ENCODE peak calls at places on chromosomes 13 and 19, in five cellular contexts. A, C, Z, G and I are unnamed samples. For H3K27me3, the result is how much of the 10 kb centered on the place peaks cover.

GRCh38 chr19:45496349-45496953 is 396 bp downstream of the RTN2 start:
- DNase-seq in A (peak), C (no peak), Z (no peak), G (no peak), I (peak)

GRCh38 chr19:28794301-28794700 is 418.6 kb downstream of the UQCRFS1 start:
- DNase-seq in A (no peak), C (no peak), Z (no peak), G (no peak), I (no peak)

GRCh38 chr13:62483774-62484173 is 1068.1 kb upstream of the PCDH20 start:
- DNase-seq in A (no peak), C (peak), Z (no peak), G (no peak), I (no peak)

GRCh38 chr13:61778531-61778930 is 362.9 kb upstream of the PCDH20 start:
- DNase-seq in A (no peak), C (no peak), Z (no peak), G (no peak), I (no peak)

GRCh38 chr13:29835280-29836061 is 14.9 kb downstream of the UBL3 start:
- DNase-seq in A (no peak), C (no peak), Z (no peak), G (no peak), I (no peak)

GRCh38 chr19:11560404-11560988 is 1.5 kb upstream of the ELOF1 start:
- DNase-seq in A (no peak), C (peak), Z (no peak), G (no peak), I (no peak)

GRCh38 chr13:43744630-43745029 is 42.1 kb downstream of the ENOX1 start:
- DNase-seq in A (no peak), C (peak), Z (no peak), G (no peak), I (no peak)

GRCh38 chr19:13162749-13163608 is 12.8 kb downstream of the IER2 start:
- DNase-seq in A (peak), C (peak), Z (peak), G (peak), I (peak)

GRCh38 chr19:46478356-46478986 is 7.1 kb upstream of the PNMA8A start:
- DNase-seq in A (no peak), C (peak), Z (no peak), G (no peak), I (no peak)

GRCh38 chr19:48501961-48502719 is 9.5 kb downstream of the LMTK3 start:
- DNase-seq in A (no peak), C (no peak), Z (peak), G (peak), I (peak)

GRCh38 chr19:58154287-58154678 is 3.7 kb upstream of the ZNF329 start:
- DNase-seq in A (peak), C (peak), Z (peak), G (no peak), I (no peak)

GRCh38 chr13:75405976-75406703 is 75.8 kb downstream of the TBC1D4 start:
- DNase-seq in A (no peak), C (no peak), Z (no peak), G (no peak), I (no peak)

GRCh38 chr13:21022056-21022693 is 39.2 kb downstream of the LATS2 start:
- DNase-seq in A (no peak), C (peak), Z (no peak), G (no peak), I (no peak)
- TF ChIP-seq POLR2A in A (no peak), C (no peak), Z (no peak), G (no peak), I (no peak)

GRCh38 chr19:17686592-17687042 is 1.5 kb downstream of the UNC13A start:
- DNase-seq in A (peak), C (no peak), Z (no peak), G (no peak), I (no peak)

GRCh38 chr19:17686027-17686511 is 2.1 kb downstream of the UNC13A start:
- DNase-seq in A (peak), C (no peak), Z (no peak), G (no peak), I (no peak)

GRCh38 chr19:17687857-17688784 is at the start of gene UNC13A:
- DNase-seq in A (peak), C (peak), Z (no peak), G (no peak), I (no peak)

GRCh38 chr19:17687141-17687856 is 855 bp downstream of the UNC13A start:
- DNase-seq in A (no peak), C (no peak), Z (no peak), G (no peak), I (no peak)

GRCh38 chr19:17688853-17689595 is 870 bp upstream of the UNC13A start:
- DNase-seq in A (no peak), C (no peak), Z (no peak), G (no peak), I (no peak)
- H3K27me3 ChIP-seq in A (half or more), C (under half), Z (half or more), G (under half), I (half or more)

GRCh38 chr19:38049105-38049649 is 142.2 kb downstream of the SIPA1L3 start:
- DNase-seq in A (no peak), C (no peak), Z (no peak), G (no peak), I (no peak)
- H3K27ac ChIP-seq in A (no peak), C (no peak), Z (no peak), G (peak), I (peak)

GRCh38 chr13:19601749-19602725 is 31.4 kb upstream of the MPHOSPH8 start:
- DNase-seq in A (peak), C (peak), Z (no peak), G (no peak), I (no peak)
- TF ChIP-seq POLR2A in A (no peak), C (no peak), Z (no peak), G (no peak), I (no peak)

GRCh38 chr19:14770136-14770535 is 8.2 kb downstream of the ADGRE2 start:
- DNase-seq in A (no peak), C (no peak), Z (no peak), G (no peak), I (no peak)

GRCh38 chr19:14770944-14771839 is 7.2 kb downstream of the ADGRE2 start:
- DNase-seq in A (no peak), C (no peak), Z (no peak), G (no peak), I (peak)

GRCh38 chr19:14774373-14774772 is 4.0 kb downstream of the ADGRE2 start:
- DNase-seq in A (no peak), C (no peak), Z (no peak), G (no peak), I (no peak)

GRCh38 chr19:14772467-14772866 is 5.9 kb downstream of the ADGRE2 start:
- DNase-seq in A (no peak), C (no peak), Z (no peak), G (no peak), I (no peak)

GRCh38 chr19:14772995-14773394 is 5.4 kb downstream of the ADGRE2 start:
- DNase-seq in A (no peak), C (no peak), Z (no peak), G (no peak), I (no peak)
- H3K27me3 ChIP-seq in A (under half), C (under half), Z (under half), G (under half), I (under half)